ENCODE peak calls at places on chromosome 17, in six cellular contexts. One of them, this sample, is unnamed.

GRCh38 chr17:83203073-83203471 is 123.7 kb downstream of the METRNL start:
- DNase-seq in Caco-2: no peak
- DNase-seq in NCI-H1105: no peak
- DNase-seq in CD8-positive, alpha-beta memory T cell: no peak
- DNase-seq in NCI-H774: no peak
- DNase-seq in HCEC 1CT: peak; percentile 96
- DNase-seq in this sample: peak; percentile 91

GRCh38 chr17:58364270-58364942 is 12.4 kb upstream of the SUPT4H1 start:
- DNase-seq in CD8-positive, alpha-beta memory T cell: no peak
- DNase-seq in Caco-2: peak; percentile 84
- DNase-seq in NCI-H774: no peak
- DNase-seq in NCI-H1105: no peak
- DNase-seq in HCEC 1CT: no peak
- DNase-seq in this sample: no peak

GRCh38 chr17:8019665-8020064 is 17.2 kb downstream of the GUCY2D start:
- DNase-seq in CD8-positive, alpha-beta memory T cell: no peak
- DNase-seq in NCI-H1105: no peak
- DNase-seq in HCEC 1CT: no peak
- DNase-seq in NCI-H774: no peak
- DNase-seq in Caco-2: no peak
- DNase-seq in this sample: no peak

GRCh38 chr17:81523139-81524062 is 4.8 kb upstream of the FSCN2 start:
- DNase-seq in NCI-H774: peak; percentile 88
- DNase-seq in CD8-positive, alpha-beta memory T cell: no peak
- DNase-seq in Caco-2: peak; percentile 57
- DNase-seq in NCI-H1105: peak; percentile 40
- DNase-seq in HCEC 1CT: no peak
- DNase-seq in this sample: no peak

GRCh38 chr17:1714488-1714979 is 4.4 kb upstream of the TLCD2 start:
- DNase-seq in Caco-2: peak; percentile 100
- DNase-seq in NCI-H1105: no peak
- DNase-seq in CD8-positive, alpha-beta memory T cell: no peak
- DNase-seq in HCEC 1CT: peak; percentile 95
- DNase-seq in NCI-H774: no peak
- DNase-seq in this sample: peak; percentile 99

GRCh38 chr17:50276588-50277356 is 2.5 kb downstream of the TMEM92 start:
- DNase-seq in Caco-2: no peak
- DNase-seq in CD8-positive, alpha-beta memory T cell: no peak
- DNase-seq in HCEC 1CT: no peak
- DNase-seq in NCI-H774: peak; percentile 22
- DNase-seq in NCI-H1105: no peak
- DNase-seq in this sample: no peak

GRCh38 chr17:63838586-63839184 is 3.8 kb downstream of the SMARCD2 start:
- DNase-seq in NCI-H1105: no peak
- DNase-seq in CD8-positive, alpha-beta memory T cell: no peak
- DNase-seq in HCEC 1CT: peak; percentile 28
- DNase-seq in NCI-H774: no peak
- DNase-seq in Caco-2: peak; percentile 64
- DNase-seq in this sample: peak; percentile 95

GRCh38 chr17:35726609-35727460 is 4.6 kb upstream of the RASL10B start:
- DNase-seq in NCI-H1105: no peak
- DNase-seq in CD8-positive, alpha-beta memory T cell: no peak
- DNase-seq in HCEC 1CT: peak; percentile 85
- DNase-seq in NCI-H774: no peak
- DNase-seq in Caco-2: peak; percentile 42
- DNase-seq in this sample: peak; percentile 77

GRCh38 chr17:80782536-80783427 is 208.9 kb upstream of the CHMP6 start:
- DNase-seq in CD8-positive, alpha-beta memory T cell: peak; percentile 24
- DNase-seq in NCI-H1105: no peak
- DNase-seq in NCI-H774: no peak
- DNase-seq in HCEC 1CT: peak; percentile 49
- DNase-seq in Caco-2: no peak
- DNase-seq in this sample: peak; percentile 24